ENCODE peak calls at places on chromosomes 13 and 19, in five cellular contexts. B is IMR-90, A is K562, V is endodermal cell, D is dorsolateral prefrontal cortex. Y is an unnamed sample.
A peak's percentile ranks its signal among the peaks of the same experiment; 100 is the strongest.

GRCh38 chr19:41700381-41701195 is 7.8 kb upstream of the CEACAM5 start:
- DNase-seq in B (no peak), A (no peak), V (peak; percentile 29), D (no peak), Y (no peak)

GRCh38 chr13:96824110-96824509 is 170.2 kb downstream of the OXGR1 start:
- DNase-seq in B (no peak), A (no peak), V (no peak), D (no peak), Y (no peak)

GRCh38 chr19:392375-392970 is 16.5 kb downstream of the C2CD4C start:
- DNase-seq in B (no peak), A (no peak), V (no peak), D (peak; percentile 31), Y (no peak)

GRCh38 chr13:77124423-77124822 is 97.5 kb upstream of the FBXL3 start:
- DNase-seq in B (no peak), A (no peak), V (no peak), D (no peak), Y (no peak)

GRCh38 chr13:44230736-44231135 is 142.9 kb upstream of the SERP2 start:
- DNase-seq in B (no peak), A (no peak), V (no peak), D (no peak), Y (no peak)

GRCh38 chr19:8334458-8335342 is 8.4 kb downstream of the KANK3 start:
- DNase-seq in B (peak; percentile 74), A (peak; percentile 54), V (peak; percentile 91), D (peak; percentile 61), Y (peak; percentile 73)

GRCh38 chr13:28719656-28720055 is 886 bp upstream of the SLC46A3 start:
- DNase-seq in B (peak; percentile 54), A (no peak), V (no peak), D (no peak), Y (no peak)

GRCh38 chr19:46791944-46792343 is 3.5 kb upstream of the SLC1A5 start:
- DNase-seq in B (no peak), A (no peak), V (no peak), D (no peak), Y (peak; percentile 46)

GRCh38 chr19:46493236-46494114 is 2.2 kb downstream of the PNMA8B start:
- DNase-seq in B (no peak), A (no peak), V (peak; percentile 82), D (no peak), Y (no peak)

GRCh38 chr13:19726611-19727010 is 56.1 kb downstream of the PSPC1 start:
- DNase-seq in B (no peak), A (no peak), V (no peak), D (no peak), Y (no peak)

GRCh38 chr19:48102870-48103751 is 7.5 kb downstream of the PLA2G4C start:
- DNase-seq in B (peak; percentile 49), A (peak; percentile 71), V (peak; percentile 85), D (no peak), Y (peak; percentile 48)

GRCh38 chr13:111393221-111393790 is 72.9 kb downstream of the TEX29 start:
- DNase-seq in B (no peak), A (no peak), V (peak; percentile 17), D (no peak), Y (no peak)

GRCh38 chr13:114027046-114027760 is 53.3 kb upstream of the C13orf46 start:
- DNase-seq in B (peak; percentile 69), A (no peak), V (no peak), D (no peak), Y (no peak)

GRCh38 chr19:362683-363082 is 18.1 kb upstream of the MIER2 start:
- DNase-seq in B (no peak), A (no peak), V (peak; percentile 31), D (peak; percentile 22), Y (no peak)

GRCh38 chr19:719636-720377 is 11.1 kb downstream of the PALM start:
- DNase-seq in B (no peak), A (peak; percentile 58), V (no peak), D (peak; percentile 78), Y (peak; percentile 54)

GRCh38 chr19:52527134-52527953 is at the start of gene ZNF808:
- DNase-seq in B (peak; percentile 87), A (peak; percentile 95), V (peak; percentile 99), D (peak; percentile 89), Y (peak; percentile 96)

GRCh38 chr19:55549500-55550320 is 4.4 kb upstream of the SBK3 start:
- DNase-seq in B (peak; percentile 93), A (no peak), V (peak; percentile 83), D (no peak), Y (peak; percentile 72)
- TF ChIP-seq CTCF in B (no peak), A (peak; percentile 2), V (peak; percentile 51), D (no peak), Y (no peak)

GRCh38 chr19:1783354-1783753 is 28.7 kb downstream of the ATP8B3 start:
- DNase-seq in B (no peak), A (no peak), V (no peak), D (no peak), Y (no peak)

GRCh38 chr19:1777149-1777548 is 23.8 kb downstream of the ONECUT3 start:
- DNase-seq in B (no peak), A (no peak), V (no peak), D (no peak), Y (no peak)

GRCh38 chr19:1779604-1779973 is 26.3 kb downstream of the ONECUT3 start:
- DNase-seq in B (no peak), A (no peak), V (no peak), D (no peak), Y (no peak)

GRCh38 chr19:1782501-1782900 is 29.2 kb downstream of the ONECUT3 start:
- DNase-seq in B (no peak), A (no peak), V (no peak), D (no peak), Y (no peak)

GRCh38 chr19:1780272-1780957 is 27.1 kb downstream of the ONECUT3 start:
- DNase-seq in B (peak; percentile 16), A (peak; percentile 55), V (no peak), D (no peak), Y (no peak)
- TF ChIP-seq CTCF in B (peak; percentile 28), A (peak; percentile 92), V (peak; percentile 27), D (no peak), Y (peak; percentile 19)

GRCh38 chr19:43425567-43426392 is 11.1 kb downstream of the TEX101 start:
- DNase-seq in B (peak; percentile 18), A (peak; percentile 15), V (peak; percentile 51), D (no peak), Y (no peak)
- TF ChIP-seq CTCF in B (peak; percentile 51), A (peak; percentile 37), V (peak; percentile 72), D (peak; percentile 36), Y (peak; percentile 42)

DNA sequence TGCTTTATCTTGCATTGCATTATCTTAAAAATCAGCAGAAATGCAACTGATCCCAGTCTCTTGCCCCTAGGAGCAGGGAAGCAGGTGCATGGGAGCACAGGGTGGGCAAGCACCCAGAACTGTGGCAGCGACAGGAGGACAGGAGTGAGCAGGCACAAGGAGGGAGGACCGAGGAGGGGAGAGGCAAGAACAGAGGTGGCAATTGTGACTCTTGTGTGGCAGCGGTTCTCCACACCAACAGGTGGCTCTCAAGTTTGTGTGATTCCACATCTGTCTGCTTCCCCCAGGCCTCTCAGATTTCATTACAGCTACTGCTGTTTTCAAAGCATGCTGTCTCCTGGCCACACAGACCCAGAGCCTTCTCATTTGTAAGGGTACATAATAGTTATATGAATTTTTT is 108.6 kb downstream of the STK24 start:
- DNase-seq in B (no peak), A (no peak), V (no peak), D (peak; percentile 22), Y (no peak)
- TF ChIP-seq CTCF in B (no peak), A (no peak), V (no peak), D (no peak), Y (peak; percentile 17)

GRCh38 chr13:52010890-52011689 is at the start of gene ATP7B:
- DNase-seq in B (no peak), A (peak; percentile 35), V (peak; percentile 85), D (peak; percentile 53), Y (peak; percentile 28)
- TF ChIP-seq CTCF in B (peak; percentile 20), A (peak; percentile 18), V (peak; percentile 49), D (no peak), Y (no peak)

GRCh38 chr19:13899912-13900584 is 5.9 kb downstream of the BRME1 start:
- DNase-seq in B (peak; percentile 36), A (no peak), V (no peak), D (no peak), Y (no peak)

GRCh38 chr19:13899393-13899792 is 6.5 kb downstream of the BRME1 start:
- DNase-seq in B (no peak), A (no peak), V (no peak), D (no peak), Y (no peak)

GRCh38 chr19:13906525-13906904 is 514 bp downstream of the CC2D1A start:
- DNase-seq in B (no peak), A (peak; percentile 37), V (peak; percentile 61), D (no peak), Y (no peak)

GRCh38 chr19:13905634-13906524 is at the start of the genes BRME1 and CC2D1A:
- DNase-seq in B (peak; percentile 75), A (peak; percentile 98), V (peak; percentile 98), D (peak; percentile 98), Y (peak; percentile 93)

GRCh38 chr19:13902993-13903555 is 2.8 kb downstream of the BRME1 start:
- DNase-seq in B (no peak), A (peak; percentile 47), V (no peak), D (no peak), Y (peak; percentile 41)
- TF ChIP-seq CTCF in B (peak; percentile 30), A (peak; percentile 42), V (peak; percentile 57), D (no peak), Y (peak; percentile 65)

GRCh38 chr13:102484329-102484728 is 82.5 kb upstream of the FGF14 start:
- DNase-seq in B (peak; percentile 4), A (no peak), V (no peak), D (no peak), Y (peak; percentile 30)
- TF ChIP-seq CTCF in B (no peak), A (no peak), V (peak; percentile 59), D (no peak), Y (peak; percentile 55)

GRCh38 chr13:102659168-102659713 is 35.6 kb downstream of the METTL21C start:
- DNase-seq in B (no peak), A (no peak), V (no peak), D (no peak), Y (no peak)

GRCh38 chr13:102658678-102659077 is 36.2 kb downstream of the METTL21C start:
- DNase-seq in B (no peak), A (no peak), V (no peak), D (no peak), Y (no peak)

GRCh38 chr13:102651892-102652291 is 43.0 kb downstream of the METTL21C start:
- DNase-seq in B (peak; percentile 52), A (no peak), V (no peak), D (no peak), Y (no peak)

GRCh38 chr13:102654786-102655185 is 40.1 kb downstream of the METTL21C start:
- DNase-seq in B (no peak), A (no peak), V (no peak), D (no peak), Y (no peak)

GRCh38 chr13:102657630-102658029 is 37.2 kb downstream of the METTL21C start:
- DNase-seq in B (no peak), A (no peak), V (no peak), D (no peak), Y (no peak)
- TF ChIP-seq CTCF in B (peak; percentile 15), A (no peak), V (peak; percentile 60), D (peak; percentile 27), Y (peak; percentile 43)